ENCODE peak calls at places on chromosomes 11 and 22, in six cellular contexts. S is transverse colon; C is endodermal cell; M is activated naive CD8-positive, alpha-beta T cell treated with anti-CD3 and anti-CD28 coated beads, Interleukin-2, amount 50 U/mL, for 24 hours; N is kidney glomerular epithelial cell; W is activated CD8-positive, alpha-beta memory T cell treated with anti-CD3 and anti-CD28 coated beads, Interleukin-2, amount 50 U/mL, for 4 hours. O is an unnamed sample.

GRCh38 chr11:121476379-121477032 is 23.7 kb upstream of the SORL1-AS1 start:
- DNase-seq in C (no peak), W (no peak), N (no peak), M (no peak), S (no peak), O (peak)

GRCh38 chr11:104529213-104529612 is 365.3 kb upstream of the PDGFD start:
- DNase-seq in W (no peak), M (no peak), N (peak), C (no peak), S (no peak), O (no peak)

GRCh38 chr11:112200252-112200651 is 24.9 kb downstream of the BCO2 start:
- DNase-seq in C (no peak), W (no peak), N (no peak), S (no peak), M (no peak), O (no peak)

GRCh38 chr11:130655308-130655707 is 206.9 kb downstream of the ADAMTS15 start:
- DNase-seq in S (no peak), N (no peak), W (no peak), C (no peak), M (no peak), O (no peak)

GRCh38 chr22:44410396-44411056 is 87.5 kb downstream of the RTL6 start:
- DNase-seq in C (peak), S (no peak), M (no peak), N (no peak), W (peak), O (no peak)

GRCh38 chr11:68962527-68963250 is 18.1 kb downstream of the MRGPRD start:
- DNase-seq in S (peak), C (peak), N (no peak), M (no peak), W (no peak), O (peak)

GRCh38 chr22:30275625-30276024 is 9.0 kb upstream of the OSM start:
- DNase-seq in S (no peak), C (no peak), W (peak), M (no peak), N (no peak), O (no peak)

GRCh38 chr11:15969281-15969680 is 387.1 kb downstream of the SOX6 start:
- DNase-seq in N (peak), C (peak), W (no peak), M (no peak), S (peak), O (no peak)

GRCh38 chr22:44811141-44811540 is 58.8 kb downstream of the ARHGAP8 start:
- DNase-seq in W (no peak), S (no peak), N (no peak), M (no peak), C (peak), O (no peak)

O was measured in T47D.